ENCODE peak calls at places on chromosomes 1 and 21, in eight cellular contexts. F is prostate gland, C is PC-3, X is hepatocyte, P is aorta, W is neuronal stem cell, S is stomach, N is esophagus squamous epithelium. Z is an unnamed sample. For H3K36me3, the result is how much of the 10 kb centered on the place peaks cover.

GRCh38 chr1:44908427-44908826 is 65.4 kb upstream of the PTCH2 start:
- DNase-seq in F (no peak), C (no peak), X (no peak), P (no peak), W (no peak), S (no peak), N (no peak), Z (no peak)

GRCh38 chr21:15065381-15066230 is 806 bp upstream of the NRIP1 start:
- DNase-seq in F (peak), C (peak), X (peak), P (peak), W (peak), S (peak), N (peak), Z (no peak)

GRCh38 chr1:162059721-162060120 is 9.8 kb upstream of the NOS1AP start:
- DNase-seq in F (no peak), C (no peak), X (no peak), P (no peak), W (no peak), S (no peak), N (no peak), Z (no peak)

GRCh38 chr1:39226836-39227235 is 22.3 kb downstream of the MACF1 start:
- DNase-seq in F (no peak), C (no peak), X (no peak), P (no peak), W (no peak), S (no peak), N (no peak), Z (no peak)

GRCh38 chr1:147580200-147580557 is 38.9 kb downstream of the BCL9 start:
- DNase-seq in F (no peak), C (peak), X (no peak), P (no peak), W (no peak), S (no peak), N (no peak), Z (no peak)

GRCh38 chr1:243475966-243476365 is 220.1 kb downstream of the SDCCAG8 start:
- DNase-seq in F (no peak), C (peak), X (no peak), P (no peak), W (peak), S (no peak), N (no peak), Z (no peak)

GRCh38 chr1:183620311-183620710 is 15.3 kb downstream of the ARPC5 start:
- DNase-seq in F (no peak), C (no peak), X (no peak), P (no peak), W (no peak), S (no peak), N (no peak), Z (no peak)

GRCh38 chr1:233512538-233512937 is 101.4 kb upstream of the KCNK1 start:
- DNase-seq in F (no peak), C (peak), X (no peak), P (no peak), W (no peak), S (no peak), N (no peak), Z (no peak)

GRCh38 chr1:221247050-221247449 is 367.8 kb downstream of the HLX start:
- DNase-seq in F (no peak), C (peak), X (no peak), P (no peak), W (no peak), S (no peak), N (no peak), Z (no peak)

GRCh38 chr1:170864238-170864637 is 71.1 kb upstream of the MROH9 start:
- DNase-seq in F (no peak), C (no peak), X (no peak), P (no peak), W (no peak), S (no peak), N (no peak), Z (no peak)

GRCh38 chr21:44527156-44527982 is 12.6 kb downstream of the KRTAP10-1 start:
- DNase-seq in F (no peak), C (no peak), X (no peak), P (peak), W (no peak), S (no peak), N (no peak), Z (no peak)

GRCh38 chr21:45328198-45329087 is 40.7 kb upstream of the POFUT2 start:
- DNase-seq in F (no peak), C (no peak), X (no peak), P (peak), W (no peak), S (no peak), N (no peak), Z (no peak)

GRCh38 chr1:56576880-56577858 is 2.2 kb downstream of the PLPP3 start:
- DNase-seq in F (no peak), C (peak), X (peak), P (no peak), W (no peak), S (no peak), N (no peak), Z (no peak)

GRCh38 chr1:226632922-226633351 is 84.4 kb downstream of the STUM start:
- DNase-seq in F (no peak), C (no peak), X (no peak), P (peak), W (no peak), S (no peak), N (no peak), Z (no peak)

GRCh38 chr1:64948905-64949833 is 17.2 kb downstream of the JAK1 start:
- DNase-seq in F (no peak), C (peak), X (peak), P (no peak), W (no peak), S (no peak), N (no peak), Z (no peak)

GRCh38 chr21:33490991-33491372 is 534 bp downstream of the DNAJC28 start:
- DNase-seq in F (no peak), C (no peak), X (peak), P (no peak), W (no peak), S (no peak), N (no peak), Z (no peak)

GRCh38 chr1:156627313-156627880 is 8.2 kb downstream of the HAPLN2 start:
- DNase-seq in F (no peak), C (peak), X (peak), P (peak), W (no peak), S (peak), N (no peak), Z (no peak)

GRCh38 chr1:58704616-58705021 is 4.8 kb upstream of the MYSM1 start:
- DNase-seq in F (no peak), C (no peak), X (no peak), P (no peak), W (no peak), S (no peak), N (no peak), Z (no peak)

GRCh38 chr1:230427981-230428380 is 1.8 kb upstream of the PGBD5 start:
- DNase-seq in F (no peak), C (no peak), X (no peak), P (no peak), W (no peak), S (no peak), N (no peak), Z (no peak)

GRCh38 chr21:33395866-33396265 is 7.3 kb upstream of the IFNGR2 start:
- DNase-seq in F (no peak), C (no peak), X (no peak), P (no peak), W (no peak), S (no peak), N (no peak), Z (no peak)

GRCh38 chr1:204341380-204341779 is 18.3 kb downstream of the PLEKHA6 start:
- DNase-seq in F (no peak), C (no peak), X (peak), P (no peak), W (no peak), S (no peak), N (no peak), Z (no peak)

GRCh38 chr21:21860888-21861287 is 862.7 kb downstream of the NCAM2 start:
- DNase-seq in F (no peak), C (peak), X (no peak), P (no peak), W (no peak), S (no peak), N (no peak), Z (no peak)

GRCh38 chr1:86687595-86687994 is 16.8 kb upstream of the SH3GLB1 start:
- DNase-seq in F (no peak), C (peak), X (no peak), P (no peak), W (no peak), S (no peak), N (no peak), Z (no peak)

GRCh38 chr1:184753608-184754478 is 815 bp downstream of the EDEM3 start:
- DNase-seq in F (no peak), C (peak), X (peak), P (peak), W (no peak), S (peak), N (peak), Z (no peak)

GRCh38 chr1:21439721-21440629 is at the start of gene NBPF3:
- DNase-seq in F (peak), C (peak), X (peak), P (peak), W (peak), S (peak), N (peak), Z (peak)

GRCh38 chr1:201758508-201759050 is 70.4 kb upstream of the IPO9 start:
- DNase-seq in F (no peak), C (no peak), X (no peak), P (no peak), W (no peak), S (no peak), N (no peak), Z (no peak)

GRCh38 chr21:16592399-16592798 is 862.6 kb downstream of the USP25 start:
- DNase-seq in F (no peak), C (no peak), X (no peak), P (no peak), W (no peak), S (no peak), N (no peak), Z (no peak)

GRCh38 chr1:65952692-65953091 is 160.0 kb downstream of the PDE4B start:
- DNase-seq in F (no peak), C (no peak), X (no peak), P (no peak), W (no peak), S (no peak), N (no peak), Z (no peak)

GRCh38 chr1:59043796-59044195 is 253.1 kb upstream of the FGGY start:
- DNase-seq in F (peak), C (peak), X (peak), P (no peak), W (no peak), S (no peak), N (no peak), Z (no peak)

GRCh38 chr1:96559707-96560588 is 161.6 kb upstream of the PTBP2 start:
- DNase-seq in F (no peak), C (peak), X (no peak), P (no peak), W (no peak), S (no peak), N (no peak), Z (peak)

GRCh38 chr1:229855999-229856650 is 210.9 kb upstream of the GALNT2 start:
- DNase-seq in F (no peak), C (no peak), X (no peak), P (no peak), W (no peak), S (no peak), N (no peak), Z (no peak)

DNA sequence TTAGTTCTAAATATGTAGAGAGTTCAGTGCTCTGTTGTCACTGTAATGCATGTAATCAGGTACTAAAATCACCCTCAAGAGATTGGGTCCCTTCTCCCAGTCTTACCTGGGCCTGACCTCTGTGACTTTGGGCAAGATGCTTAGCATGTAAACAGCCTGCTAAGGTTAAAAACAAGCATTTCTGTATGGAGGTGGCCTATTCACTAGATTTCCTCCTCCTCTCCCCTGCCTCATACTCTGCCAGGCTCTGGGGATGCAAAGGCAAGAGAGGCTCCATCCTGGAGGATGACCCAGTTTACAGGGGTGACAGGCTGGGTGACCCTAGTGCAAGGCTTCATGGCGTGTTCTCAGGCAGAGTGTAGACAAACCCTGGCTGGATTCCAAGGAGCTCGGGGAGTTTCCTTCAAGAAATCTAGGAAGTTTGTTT is 28.8 kb downstream of the VANGL2 start:
- DNase-seq in F (no peak), C (no peak), X (no peak), P (no peak), W (no peak), S (peak), N (no peak), Z (no peak)
- H3K36me3 ChIP-seq in F (under half), C (under half), X (under half), P (under half), W (half or more), S (under half), N (under half), Z (under half)

GRCh38 chr1:152190589-152190988 is 31.6 kb upstream of the RPTN start:
- DNase-seq in F (no peak), C (peak), X (no peak), P (no peak), W (no peak), S (no peak), N (no peak), Z (no peak)

GRCh38 chr1:152189657-152190442 is 30.8 kb upstream of the RPTN start:
- DNase-seq in F (peak), C (peak), X (peak), P (peak), W (peak), S (peak), N (no peak), Z (peak)

GRCh38 chr1:152191711-152192110 is 32.3 kb downstream of the HRNR start:
- DNase-seq in F (peak), C (no peak), X (no peak), P (no peak), W (no peak), S (no peak), N (no peak), Z (no peak)

GRCh38 chr1:152188673-152189591 is 29.9 kb upstream of the RPTN start:
- DNase-seq in F (peak), C (peak), X (no peak), P (peak), W (no peak), S (peak), N (no peak), Z (peak)

DNA sequence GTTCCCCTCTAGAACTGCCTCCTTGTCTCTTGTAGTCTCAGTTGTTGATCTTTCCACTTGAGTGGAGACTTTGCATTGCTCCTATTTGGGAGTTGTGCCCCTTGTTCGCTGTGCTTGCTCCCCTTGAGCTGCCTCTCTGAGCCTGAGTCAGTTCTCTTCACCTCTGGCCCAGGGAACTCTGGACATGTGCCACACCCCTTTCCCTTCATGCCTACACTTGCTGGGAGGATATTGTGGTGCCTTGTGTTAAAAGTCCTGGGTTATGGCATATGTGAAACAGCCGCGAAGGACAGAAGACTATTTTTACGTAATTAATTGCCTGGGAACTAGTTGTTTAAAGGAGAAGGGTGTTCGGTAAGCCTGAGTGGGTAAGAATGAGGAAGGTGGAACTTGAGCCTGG is 32.2 kb upstream of the RPTN start:
- DNase-seq in F (peak), C (no peak), X (no peak), P (no peak), W (no peak), S (no peak), N (no peak), Z (no peak)
- H3K36me3 ChIP-seq in F (under half), C (under half), X (under half), P (under half), W (under half), S (under half), N (under half), Z (under half)

DNA sequence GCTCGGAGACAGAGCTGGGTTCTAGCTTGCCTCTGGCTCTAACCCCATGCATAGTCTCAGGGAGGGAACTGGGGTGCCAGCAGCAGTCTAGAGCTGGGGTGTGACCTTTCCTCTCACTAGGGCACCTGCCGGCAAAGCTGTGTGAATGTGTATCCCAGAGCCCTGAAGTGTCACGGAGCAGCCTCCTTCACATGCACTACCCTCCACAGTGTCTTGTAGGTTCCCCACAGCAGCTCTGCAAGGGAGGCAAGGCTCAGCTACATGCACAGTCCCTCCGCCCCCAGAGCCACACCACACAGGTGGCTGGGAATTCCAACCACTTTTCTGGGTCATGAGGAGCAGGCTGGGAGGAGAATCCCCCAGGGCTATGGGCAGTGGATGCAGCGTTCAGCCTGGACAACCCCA is 7.7 kb upstream of the HPCA start:
- DNase-seq in F (no peak), C (no peak), X (no peak), P (peak), W (no peak), S (no peak), N (no peak), Z (no peak)
- H3K36me3 ChIP-seq in F (under half), C (under half), X (under half), P (under half), W (under half), S (under half), N (under half), Z (under half)

GRCh38 chr1:28199328-28200233 is 23.1 kb upstream of the PTAFR start:
- DNase-seq in F (no peak), C (no peak), X (no peak), P (no peak), W (no peak), S (peak), N (no peak), Z (no peak)

GRCh38 chr1:28197682-28198415 is 21.4 kb upstream of the PTAFR start:
- DNase-seq in F (no peak), C (no peak), X (no peak), P (no peak), W (no peak), S (no peak), N (no peak), Z (no peak)

GRCh38 chr1:28195780-28196179 is 19.3 kb upstream of the PTAFR start:
- DNase-seq in F (no peak), C (no peak), X (no peak), P (no peak), W (no peak), S (no peak), N (no peak), Z (no peak)

GRCh38 chr1:28196330-28196729 is 19.8 kb upstream of the PTAFR start:
- DNase-seq in F (no peak), C (no peak), X (no peak), P (no peak), W (no peak), S (no peak), N (no peak), Z (no peak)

DNA sequence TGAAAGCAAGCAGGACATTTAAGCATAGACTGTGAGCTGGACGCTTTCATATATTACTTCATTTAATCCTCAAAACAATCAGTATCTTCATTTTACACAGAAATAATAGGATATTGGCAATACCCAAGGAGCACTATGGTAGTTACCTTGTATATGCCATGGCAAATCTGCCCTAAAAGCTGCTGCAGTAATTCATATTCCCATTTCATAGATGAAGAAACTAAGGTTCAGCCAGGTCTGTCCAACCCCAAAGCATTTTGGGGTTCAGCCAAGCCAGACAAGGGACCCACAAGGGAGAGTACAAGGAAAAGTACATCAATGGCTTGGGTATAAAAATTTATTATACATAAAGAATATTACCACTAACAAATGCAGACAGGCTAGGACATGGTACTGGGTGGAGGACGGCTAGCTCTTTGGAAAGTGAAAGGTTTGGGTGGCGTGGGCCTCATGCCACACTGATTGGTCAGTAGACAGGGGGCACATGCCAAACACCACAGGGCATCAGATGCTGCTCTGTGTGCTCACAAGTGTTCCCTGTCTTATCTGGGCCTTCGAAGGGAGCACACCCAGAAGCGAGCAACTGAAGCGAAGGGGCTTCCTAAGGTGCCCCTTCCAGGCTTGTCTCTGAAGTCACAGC is 23.9 kb upstream of the PTAFR start:
- DNase-seq in F (no peak), C (no peak), X (no peak), P (no peak), W (no peak), S (no peak), N (no peak), Z (no peak)
- H3K36me3 ChIP-seq in F (under half), C (under half), X (under half), P (under half), W (half or more), S (half or more), N (half or more), Z (under half)

GRCh38 chr1:197139169-197139568 is 7.3 kb downstream of the ASPM start:
- DNase-seq in F (no peak), C (no peak), X (no peak), P (no peak), W (no peak), S (no peak), N (no peak), Z (no peak)
- H3K36me3 ChIP-seq in F (under half), C (under half), X (under half), P (under half), W (half or more), S (under half), N (under half), Z (under half)

DNA sequence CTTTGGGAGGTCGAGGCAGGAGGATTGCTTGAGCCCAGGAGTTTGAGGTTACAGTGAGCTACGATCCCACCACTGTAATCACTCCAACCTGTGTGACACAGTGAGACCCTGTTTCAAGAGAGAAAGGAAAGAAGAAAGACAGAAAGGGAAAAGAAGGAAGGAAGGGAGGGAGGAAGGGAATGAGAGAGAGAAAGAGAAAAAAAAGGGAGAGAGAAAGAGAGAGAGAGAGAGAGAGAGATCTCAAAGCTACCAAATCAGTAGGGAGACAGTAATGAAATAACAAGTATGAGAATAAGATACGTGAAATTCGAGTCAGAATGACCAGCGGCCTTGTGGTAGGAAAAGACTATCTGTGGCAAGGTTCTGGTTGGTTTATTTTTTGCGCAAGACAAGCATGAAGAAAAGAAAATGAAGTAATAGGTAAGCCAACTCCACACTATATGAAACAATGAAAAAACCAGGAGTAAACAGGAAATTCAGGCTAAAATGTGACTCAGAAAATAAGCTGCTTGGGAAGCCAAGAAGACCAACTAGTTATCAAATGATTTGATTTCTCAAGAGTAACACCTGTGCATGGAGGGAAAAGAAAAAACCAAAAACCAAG is 8.9 kb downstream of the MTF1 start:
- DNase-seq in F (no peak), C (peak), X (no peak), P (no peak), W (no peak), S (no peak), N (no peak), Z (no peak)
- H3K36me3 ChIP-seq in F (under half), C (under half), X (under half), P (under half), W (half or more), S (under half), N (under half), Z (under half)

GRCh38 chr1:43707191-43708005 is at the start of gene ST3GAL3:
- DNase-seq in F (peak), C (peak), X (peak), P (peak), W (peak), S (peak), N (peak), Z (no peak)
- H3K36me3 ChIP-seq in F (under half), C (under half), X (under half), P (under half), W (half or more), S (under half), N (under half), Z (under half)

GRCh38 chr21:41762236-41762635 is 4.6 kb downstream of the RIPK4 start:
- DNase-seq in F (no peak), C (peak), X (no peak), P (peak), W (no peak), S (no peak), N (no peak), Z (no peak)
- H3K36me3 ChIP-seq in F (under half), C (half or more), X (under half), P (under half), W (under half), S (under half), N (under half), Z (under half)